ENCODE peak calls at places on chromosomes 4 and X, in seven cellular contexts. O is body of pancreas; R is endothelial cell of umbilical vein; E is AG10803; M is CD8-positive, alpha-beta T cell; P is neural progenitor cell; Q is cardiac muscle cell. B is an unnamed sample.

GRCh38 chr4:89305712-89306437 is 1.7 kb downstream of the GPRIN3 start:
- DNase-seq in M (no peak), O (no peak), E (peak), P (no peak), R (peak), Q (peak), B (peak)

GRCh38 chrX:39891781-39892180 is 206.0 kb downstream of the BCOR start:
- DNase-seq in M (no peak), O (no peak), E (no peak), R (no peak), P (no peak), Q (no peak), B (no peak)

GRCh38 chr4:167290684-167291083 is 56.4 kb upstream of the SPOCK3 start:
- DNase-seq in M (no peak), R (peak), P (peak), Q (peak), E (no peak), O (no peak), B (peak)

GRCh38 chr4:143017210-143017609 is 167.5 kb upstream of the USP38 start:
- DNase-seq in R (no peak), M (no peak), E (no peak), O (no peak), P (no peak), Q (no peak), B (no peak)

GRCh38 chr4:113433536-113434246 is 327.8 kb downstream of the CAMK2D start:
- DNase-seq in E (peak), Q (peak), P (no peak), O (no peak), M (no peak), R (no peak), B (no peak)

GRCh38 chr4:1208266-1208961 is 36.0 kb upstream of the SPON2 start:
- DNase-seq in P (no peak), O (peak), Q (peak), M (no peak), E (no peak), R (no peak), B (no peak)

GRCh38 chr4:73573794-73574528 is 46.3 kb downstream of the RASSF6 start:
- DNase-seq in E (peak), P (peak), O (peak), R (peak), Q (peak), M (no peak), B (peak)

GRCh38 chr4:4248885-4249203 is 821 bp upstream of the TMEM128 start:
- DNase-seq in R (no peak), M (no peak), O (no peak), E (peak), P (no peak), Q (no peak), B (no peak)

GRCh38 chrX:48090123-48090522 is 18.7 kb upstream of the ZNF630 start:
- DNase-seq in M (no peak), Q (no peak), R (no peak), P (no peak), E (no peak), O (no peak), B (no peak)

GRCh38 chr4:67721770-67722597 is 21.0 kb upstream of the UBA6 start:
- DNase-seq in P (peak), M (no peak), O (no peak), E (peak), Q (peak), R (peak), B (no peak)

GRCh38 chr4:8589831-8590545 is 2.6 kb upstream of the CPZ start:
- DNase-seq in Q (no peak), P (peak), R (no peak), M (no peak), E (peak), O (no peak), B (no peak)

GRCh38 chrX:129793604-129794191 is 13.9 kb downstream of the SASH3 start:
- DNase-seq in Q (no peak), E (no peak), O (no peak), P (no peak), M (no peak), R (no peak), B (no peak)

GRCh38 chr4:104795264-104795934 is 300.7 kb upstream of the CXXC4 start:
- DNase-seq in M (no peak), E (no peak), R (no peak), Q (no peak), O (no peak), P (no peak), B (no peak)

GRCh38 chr4:186485621-186486062 is 69.7 kb downstream of the MTNR1A start:
- DNase-seq in M (no peak), O (peak), Q (peak), R (no peak), P (peak), E (peak), B (no peak)
- H3K4me3 ChIP-seq in M (no peak), O (no peak), Q (no peak), R (no peak), P (no peak), E (peak), B (peak)

DNA sequence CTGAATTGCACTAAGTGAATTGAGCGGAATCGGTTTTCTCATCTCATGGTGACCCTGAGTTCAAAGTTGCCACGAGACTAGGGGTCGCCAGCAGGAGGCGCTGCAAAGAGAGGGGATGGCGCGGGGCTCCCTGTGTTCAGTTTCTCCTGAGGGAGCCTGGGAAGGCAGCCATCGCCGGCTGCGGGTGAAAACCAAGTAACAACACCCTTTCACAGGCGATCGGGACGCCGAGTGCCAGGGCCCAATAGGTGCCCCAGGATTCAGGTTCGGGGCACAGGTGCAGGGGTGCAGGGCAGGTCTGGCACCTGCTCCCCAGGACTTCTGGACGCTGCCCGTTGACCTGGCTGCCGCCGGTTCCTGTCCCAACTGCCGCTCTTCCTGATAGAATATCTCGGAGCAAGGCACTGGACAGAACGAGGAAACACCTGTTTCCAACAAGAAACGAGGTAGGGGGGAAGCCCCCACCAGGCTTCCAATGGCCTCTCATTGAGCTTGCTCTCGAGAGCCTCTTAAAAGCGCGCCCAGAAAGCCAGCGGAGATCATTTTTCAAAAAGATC is 1.1 kb upstream of the FGF16 start:
- DNase-seq in O (peak), M (no peak), E (no peak), P (peak), Q (no peak), R (peak), B (no peak)
- TF ChIP-seq CTCF in O (no peak), M (no peak), E (peak), P (peak), Q (peak), R (peak), B (peak)

DNA sequence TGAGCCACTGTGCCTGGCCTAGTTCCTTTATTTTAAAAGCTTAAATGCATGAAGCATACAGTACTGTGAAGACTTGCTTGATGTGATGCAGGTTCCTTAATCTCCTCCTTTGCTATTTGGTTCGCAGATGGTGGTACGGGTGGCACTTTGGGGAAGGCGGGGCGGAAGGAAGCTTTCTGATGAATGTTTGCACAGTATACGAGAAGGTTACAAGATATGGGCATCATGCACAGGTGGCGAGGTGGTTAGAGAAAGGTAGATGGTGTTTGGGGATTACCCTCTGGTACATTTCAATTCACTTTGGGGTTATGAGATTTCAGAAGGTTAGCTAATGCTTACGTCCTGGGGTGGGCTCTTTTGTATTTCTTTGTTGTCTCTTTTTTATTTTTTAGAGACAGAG is 17.2 kb downstream of the RHOH start:
- DNase-seq in E (no peak), Q (no peak), M (no peak), R (no peak), P (no peak), O (no peak), B (no peak)
- H3K4me3 ChIP-seq in E (no peak), Q (no peak), M (no peak), R (no peak), P (no peak), O (no peak), B (no peak)

GRCh38 chrX:7828594-7828993 is 14.4 kb upstream of the VCX start:
- DNase-seq in Q (no peak), R (no peak), O (no peak), E (no peak), M (no peak), P (peak), B (no peak)
- TF ChIP-seq CTCF in Q (no peak), R (no peak), O (no peak), E (no peak), M (no peak), P (peak), B (peak)

GRCh38 chrX:69539437-69539836 is 35.3 kb downstream of the NALF2 start:
- DNase-seq in M (no peak), Q (no peak), O (no peak), E (no peak), P (no peak), R (no peak), B (no peak)

GRCh38 chrX:69541959-69542358 is 37.8 kb downstream of the NALF2 start:
- DNase-seq in P (no peak), E (no peak), M (no peak), Q (no peak), O (no peak), R (no peak), B (no peak)

GRCh38 chrX:69543572-69543971 is 39.4 kb downstream of the NALF2 start:
- DNase-seq in R (no peak), P (no peak), M (no peak), Q (no peak), E (no peak), O (no peak), B (no peak)

GRCh38 chrX:69535661-69536060 is 31.5 kb downstream of the NALF2 start:
- DNase-seq in Q (no peak), M (no peak), P (no peak), R (no peak), O (no peak), E (no peak), B (no peak)

GRCh38 chrX:69538321-69538876 is 34.3 kb downstream of the NALF2 start:
- DNase-seq in E (peak), O (peak), R (peak), Q (peak), P (peak), M (peak), B (no peak)
- H3K4me3 ChIP-seq in E (peak), O (no peak), R (peak), Q (peak), P (peak), M (no peak), B (peak)

DNA sequence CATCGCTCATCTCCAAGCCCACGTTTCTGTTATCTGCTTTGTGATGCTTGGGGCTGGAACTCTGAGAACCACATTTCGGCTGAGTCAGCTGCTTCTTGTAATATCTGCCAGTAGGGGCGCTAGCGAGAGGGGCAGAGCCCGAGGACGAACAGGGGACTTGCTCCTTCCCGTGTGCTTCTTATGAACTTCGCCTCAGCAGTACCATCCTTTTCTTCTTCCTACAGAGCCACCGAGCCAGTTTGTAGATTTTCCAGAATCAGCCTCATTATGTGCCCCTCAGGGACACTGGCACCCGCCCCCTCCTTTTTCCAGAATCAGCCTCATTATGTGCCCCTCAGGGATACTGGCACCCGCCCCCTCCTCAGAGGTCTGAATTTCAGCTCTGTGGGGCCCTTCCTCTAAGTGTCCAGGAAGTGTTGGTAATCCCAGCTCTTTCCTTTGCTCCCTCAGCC is 441.7 kb upstream of the RASGEF1B start:
- DNase-seq in R (peak), E (peak), O (peak), M (peak), P (peak), Q (peak), B (no peak)
- TF ChIP-seq CTCF in R (peak), E (peak), O (peak), M (peak), P (peak), Q (peak), B (peak)